ENCODE peak calls at places on chromosomes 5 and 9, in six cellular contexts. O is GM03348; D is ovary; B is mammary epithelial cell; U is activated CD4-positive, alpha-beta T cell treated with anti-CD3 and anti-CD28 coated beads for 1 hour; W is Right ventricle myocardium superior. P is an unnamed sample.

GRCh38 chr5:178462846-178463245 is 127.3 kb downstream of the COL23A1 start:
- DNase-seq in O (no peak), U (no peak), B (no peak), D (no peak), W (no peak), P (no peak)

GRCh38 chr9:121640076-121640475 is 11.4 kb upstream of the DAB2IP start:
- DNase-seq in U (no peak), B (no peak), O (peak), W (peak), D (peak), P (peak)

GRCh38 chr5:168946363-168946762 is 354.6 kb downstream of the SLIT3 start:
- DNase-seq in O (no peak), U (no peak), W (no peak), B (no peak), D (no peak), P (no peak)

GRCh38 chr5:172524573-172525021 is 70.3 kb upstream of the SH3PXD2B start:
- DNase-seq in O (peak), W (no peak), D (no peak), B (no peak), U (no peak), P (no peak)

GRCh38 chr9:5843450-5844249 is 10.7 kb upstream of the ERMP1 start:
- DNase-seq in O (peak), B (no peak), U (no peak), D (no peak), W (no peak), P (no peak)

GRCh38 chr9:127182901-127183746 is 60.7 kb upstream of the ANGPTL2 start:
- DNase-seq in B (no peak), W (no peak), O (no peak), U (no peak), D (peak), P (no peak)

GRCh38 chr9:136363606-136364368 is at the start of gene DNLZ:
- DNase-seq in O (peak), B (peak), D (peak), U (peak), W (peak), P (peak)

GRCh38 chr5:141040093-141040762 is 10.9 kb upstream of the PCDHB1 start:
- DNase-seq in W (no peak), D (no peak), O (peak), U (no peak), B (peak), P (peak)

GRCh38 chr9:34267660-34268059 is 61.4 kb downstream of the KIF24 start:
- DNase-seq in U (no peak), W (no peak), O (no peak), D (no peak), B (no peak), P (no peak)

GRCh38 chr9:110115341-110115820 is 92.6 kb downstream of the C9orf152 start:
- DNase-seq in U (no peak), W (peak), D (no peak), O (no peak), B (peak), P (no peak)

GRCh38 chr9:28177925-28178324 is 604.6 kb upstream of the C9orf72 start:
- DNase-seq in W (no peak), D (no peak), B (no peak), U (no peak), O (no peak), P (no peak)

GRCh38 chr5:10594591-10595210 is 30.8 kb downstream of the ANKRD33B start:
- DNase-seq in W (no peak), O (no peak), D (no peak), B (no peak), U (no peak), P (no peak)

GRCh38 chr9:130549093-130549735 is 30.2 kb upstream of the FUBP3 start:
- DNase-seq in D (no peak), W (no peak), O (no peak), U (no peak), B (no peak), P (no peak)

GRCh38 chr5:148386041-148386440 is 2.3 kb downstream of the FBXO38 start:
- DNase-seq in U (no peak), D (no peak), O (no peak), B (peak), W (no peak), P (no peak)

GRCh38 chr5:125536582-125536981 is 790.1 kb upstream of the ZNF608 start:
- DNase-seq in B (peak), D (no peak), W (no peak), U (no peak), O (no peak), P (no peak)

GRCh38 chr9:116471093-116471906 is 215.8 kb upstream of the TRIM32 start:
- DNase-seq in O (no peak), B (no peak), D (peak), W (peak), U (no peak), P (peak)